ENCODE peak calls at places on chromosome 10, in ten cellular contexts. V, K, U, E, W, G, A, Z, D and Y are unnamed samples.

GRCh38 chr10:119737827-119738226 is 12.0 kb downstream of the INPP5F start:
- DNase-seq in V (no peak), K (no peak), U (peak), E (no peak), W (no peak), G (peak), A (peak), Z (no peak), D (no peak), Y (peak)

GRCh38 chr10:86060386-86061280 is 306.0 kb downstream of the GRID1 start:
- DNase-seq in V (no peak), K (no peak), U (no peak), E (no peak), W (no peak), G (no peak), A (no peak), Z (no peak), D (no peak), Y (no peak)

GRCh38 chr10:71467569-71468362 is 71.0 kb downstream of the CDH23 start:
- DNase-seq in V (no peak), K (no peak), U (no peak), E (no peak), W (no peak), G (no peak), A (no peak), Z (no peak), D (no peak), Y (no peak)

GRCh38 chr10:412109-412508 is 276.9 kb downstream of the ZMYND11 start:
- DNase-seq in V (no peak), K (no peak), U (no peak), E (no peak), W (no peak), G (no peak), A (no peak), Z (no peak), D (no peak), Y (no peak)

GRCh38 chr10:72121389-72121788 is 33.0 kb upstream of the SPOCK2 start:
- DNase-seq in V (no peak), K (no peak), U (no peak), E (no peak), W (no peak), G (no peak), A (no peak), Z (no peak), D (no peak), Y (no peak)

GRCh38 chr10:48792121-48792520 is 107.4 kb downstream of the WDFY4 start:
- DNase-seq in V (no peak), K (no peak), U (no peak), E (no peak), W (no peak), G (no peak), A (no peak), Z (no peak), D (no peak), Y (no peak)

GRCh38 chr10:122263971-122264370 is 7.1 kb upstream of the BTBD16 start:
- DNase-seq in V (no peak), K (no peak), U (no peak), E (no peak), W (peak), G (no peak), A (peak), Z (no peak), D (peak), Y (peak)

GRCh38 chr10:921471-922414 is 9.8 kb downstream of the LARP4B start:
- DNase-seq in V (no peak), K (no peak), U (no peak), E (no peak), W (no peak), G (no peak), A (peak), Z (no peak), D (peak), Y (no peak)

GRCh38 chr10:123150229-123150985 is 2.5 kb downstream of the HMX2 start:
- DNase-seq in V (no peak), K (peak), U (peak), E (no peak), W (no peak), G (peak), A (no peak), Z (no peak), D (no peak), Y (no peak)